ENCODE peak calls at places on chromosomes 16 and 17, in eight cellular contexts. U is neural progenitor cell, P is SK-N-SH, L is GM23338, I is hepatocyte, E is GM23248, Y is HCT116, B is OCI-LY7. R is an unnamed sample.

GRCh38 chr17:35788504-35788998 is 6.9 kb downstream of the MMP28 start:
- DNase-seq in Y (no peak), U (no peak), B (no peak), P (peak), L (no peak), I (peak), E (peak), R (no peak)

GRCh38 chr16:81551141-81551808 is 106.7 kb downstream of the CMIP start:
- DNase-seq in Y (no peak), B (no peak), L (no peak), E (peak), I (no peak), U (no peak), P (peak), R (no peak)

GRCh38 chr17:15957206-15957605 is 12.3 kb downstream of the ADORA2B start:
- DNase-seq in Y (peak), I (no peak), L (no peak), B (no peak), P (no peak), E (no peak), U (no peak), R (no peak)

GRCh38 chr16:89827383-89828198 is 684 bp upstream of the SPIRE2 start:
- DNase-seq in Y (peak), B (no peak), U (peak), L (peak), I (peak), E (peak), P (peak), R (no peak)

GRCh38 chr16:50469744-50470301 is 78.4 kb upstream of the NKD1 start:
- DNase-seq in I (no peak), B (no peak), Y (no peak), P (no peak), U (peak), L (peak), E (no peak), R (no peak)

GRCh38 chr17:83136156-83136555 is 56.7 kb downstream of the METRNL start:
- DNase-seq in Y (no peak), L (no peak), B (no peak), E (no peak), U (no peak), I (no peak), P (no peak), R (no peak)

GRCh38 chr17:32445075-32445427 is 741 bp downstream of the PSMD11 start:
- DNase-seq in E (peak), B (no peak), L (peak), U (peak), P (no peak), Y (no peak), I (peak), R (no peak)

GRCh38 chr17:22411185-22411784 is 719.0 kb downstream of the KCNJ18 start:
- DNase-seq in I (no peak), P (peak), Y (no peak), B (no peak), L (no peak), U (no peak), E (no peak), R (no peak)

GRCh38 chr17:3647769-3648540 is 11.4 kb downstream of the CTNS start:
- DNase-seq in I (peak), B (peak), P (peak), U (peak), Y (peak), E (peak), L (peak), R (peak)

GRCh38 chr17:38874505-38875419 is 4.9 kb downstream of the LASP1 start:
- DNase-seq in E (peak), I (no peak), L (no peak), P (no peak), Y (no peak), U (no peak), B (no peak), R (no peak)

GRCh38 chr16:10509534-10510025 is 70.8 kb downstream of the EMP2 start:
- DNase-seq in Y (peak), P (peak), I (peak), E (peak), L (peak), B (peak), U (peak), R (peak)

GRCh38 chr17:66523378-66524174 is 221.2 kb downstream of the PRKCA start:
- DNase-seq in E (peak), U (no peak), B (no peak), P (no peak), Y (no peak), I (peak), L (no peak), R (no peak)

GRCh38 chr17:29918922-29919856 is 10.8 kb downstream of the SSH2 start:
- DNase-seq in L (no peak), P (no peak), U (no peak), B (no peak), E (peak), I (no peak), Y (no peak), R (no peak)

GRCh38 chr17:63039899-63040602 is 74.0 kb downstream of the TANC2 start:
- DNase-seq in Y (peak), E (peak), L (no peak), I (no peak), B (no peak), P (no peak), U (no peak), R (peak)

GRCh38 chr17:51860934-51861561 is 297.5 kb downstream of the CA10 start:
- DNase-seq in B (peak), I (peak), Y (peak), U (peak), P (peak), E (peak), L (peak), R (peak)

GRCh38 chr17:82981141-82981540 is 98.3 kb upstream of the METRNL start:
- DNase-seq in Y (no peak), I (no peak), E (no peak), B (no peak), P (peak), U (no peak), L (no peak), R (no peak)

GRCh38 chr17:59508999-59509398 is 56.4 kb upstream of the DHX40 start:
- DNase-seq in B (no peak), L (peak), I (no peak), E (no peak), U (peak), P (no peak), Y (no peak), R (no peak)

GRCh38 chr17:29570521-29570920 is 2.0 kb downstream of the TP53I13 start:
- DNase-seq in L (no peak), B (no peak), P (no peak), U (no peak), E (no peak), Y (no peak), I (no peak), R (no peak)

GRCh38 chr17:66923881-66924280 is 40.6 kb upstream of the CACNG4 start:
- DNase-seq in Y (no peak), B (no peak), U (no peak), E (no peak), I (no peak), L (no peak), P (no peak), R (no peak)

GRCh38 chr16:76857402-76857801 is 333.6 kb upstream of the MON1B start:
- DNase-seq in P (no peak), I (no peak), Y (no peak), B (no peak), E (no peak), U (no peak), L (no peak), R (no peak)

GRCh38 chr16:57377080-57377841 is 5.0 kb downstream of the CX3CL1 start:
- DNase-seq in I (peak), B (peak), P (peak), E (no peak), L (peak), U (no peak), Y (no peak), R (no peak)

GRCh38 chr17:32460054-32460453 is 15.7 kb downstream of the PSMD11 start:
- DNase-seq in I (no peak), U (no peak), L (no peak), E (no peak), B (no peak), Y (no peak), P (no peak), R (no peak)

GRCh38 chr17:36510636-36511035 is 24.0 kb downstream of the MYO19 start:
- DNase-seq in P (no peak), I (no peak), Y (no peak), E (no peak), L (no peak), U (no peak), B (no peak), R (no peak)

GRCh38 chr17:38464251-38464722 is 36.0 kb downstream of the ARHGAP23 start:
- DNase-seq in U (no peak), I (no peak), P (peak), L (no peak), B (no peak), E (peak), Y (no peak), R (no peak)

GRCh38 chr17:61131555-61131954 is 268.1 kb upstream of the TBX2 start:
- DNase-seq in I (no peak), B (no peak), E (no peak), P (peak), Y (no peak), U (no peak), L (no peak), R (no peak)

GRCh38 chr17:61279476-61280145 is 120.0 kb upstream of the TBX2 start:
- DNase-seq in E (peak), U (no peak), P (no peak), Y (no peak), I (no peak), L (no peak), B (no peak), R (peak)

GRCh38 chr17:65190467-65191095 is 53.4 kb downstream of the RGS9 start:
- DNase-seq in Y (no peak), L (no peak), U (no peak), P (no peak), E (peak), I (no peak), B (no peak), R (no peak)

GRCh38 chr17:30939059-30939689 is 17.4 kb downstream of the ADAP2 start:
- DNase-seq in E (no peak), Y (no peak), U (no peak), B (peak), L (no peak), I (no peak), P (no peak), R (peak)

GRCh38 chr17:34154916-34155730 is 100.0 kb upstream of the CCL2 start:
- DNase-seq in B (no peak), U (peak), L (peak), Y (no peak), P (peak), I (no peak), E (no peak), R (no peak)

GRCh38 chr16:19011169-19011731 is 27.5 kb downstream of the TMC7 start:
- DNase-seq in P (no peak), L (peak), U (no peak), B (no peak), E (no peak), Y (no peak), I (no peak), R (no peak)

GRCh38 chr16:50458694-50459271 is 89.4 kb upstream of the NKD1 start:
- DNase-seq in I (no peak), U (no peak), Y (no peak), E (no peak), L (peak), P (no peak), B (no peak), R (no peak)

GRCh38 chr17:77591231-77591785 is 367.2 kb upstream of the TNRC6C start:
- DNase-seq in L (no peak), B (no peak), Y (no peak), P (no peak), E (no peak), I (no peak), U (no peak), R (no peak)
- TF ChIP-seq EZH2phosphoT487 in L (no peak), B (no peak), Y (no peak), P (no peak), E (no peak), I (no peak), U (no peak), R (no peak)

GRCh38 chr17:81942167-81942553 is 4.9 kb downstream of the MYADML2 start:
- DNase-seq in U (no peak), L (no peak), P (no peak), Y (no peak), I (no peak), E (no peak), B (no peak), R (no peak)
- H3K4me2 ChIP-seq in U (peak), L (peak), P (no peak), Y (no peak), I (no peak), E (no peak), B (peak), R (no peak)

DNA sequence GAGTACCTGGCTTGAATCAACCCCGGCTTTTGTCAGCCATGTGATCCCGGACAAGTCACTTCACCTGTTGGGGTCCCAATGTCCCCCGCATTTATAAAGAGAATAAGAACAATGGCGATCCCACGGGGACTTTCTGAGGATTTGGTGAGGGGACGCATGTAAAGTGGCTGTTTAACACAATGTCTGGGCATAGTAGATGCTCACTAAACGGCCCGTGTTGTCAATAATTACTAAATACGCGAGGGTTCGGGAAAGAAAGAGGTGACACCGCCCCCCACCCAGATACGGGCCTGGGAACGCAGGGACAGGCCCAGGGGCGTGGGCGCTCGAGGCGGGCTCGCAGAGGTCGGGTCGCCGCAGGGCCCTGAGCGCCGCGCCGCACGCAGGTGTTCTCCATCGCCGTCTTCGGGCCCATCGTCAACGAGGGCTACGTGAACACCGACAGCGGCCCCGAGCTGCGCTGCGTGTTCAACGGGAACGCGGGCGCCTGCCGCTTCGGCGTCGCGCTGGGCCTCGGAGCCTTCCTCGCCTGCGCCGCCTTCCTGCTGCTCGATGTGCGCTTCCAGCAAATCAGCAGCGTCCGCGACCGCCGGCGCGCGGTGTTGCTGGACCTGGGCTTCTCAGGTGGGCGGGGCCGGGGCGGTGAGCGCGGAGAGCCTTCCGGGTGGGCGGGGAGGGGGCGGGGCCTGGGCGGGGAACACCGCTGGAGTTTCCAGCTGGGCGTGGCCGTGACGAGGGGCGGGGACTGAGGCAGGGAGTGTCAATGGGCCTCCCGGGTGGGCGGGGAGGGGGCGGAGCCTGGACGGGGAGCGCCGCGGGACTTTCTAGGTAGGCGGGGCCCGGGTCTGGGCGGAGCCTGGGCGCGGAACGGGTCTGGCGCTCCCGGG is 2.1 kb downstream of the SYNGR3 start:
- DNase-seq in P (peak), B (peak), E (peak), I (peak), Y (peak), L (peak), U (peak), R (peak)
- TF ChIP-seq EZH2phosphoT487 in P (no peak), B (no peak), E (no peak), I (no peak), Y (no peak), L (no peak), U (peak), R (no peak)

GRCh38 chr17:73360961-73361761 is 49.4 kb upstream of the CDC42EP4 start:
- DNase-seq in E (no peak), L (peak), B (no peak), I (no peak), P (no peak), Y (no peak), U (peak), R (no peak)

GRCh38 chr17:73359255-73359816 is 47.5 kb upstream of the CDC42EP4 start:
- DNase-seq in Y (no peak), U (no peak), E (no peak), P (no peak), I (no peak), B (no peak), L (no peak), R (no peak)

GRCh38 chr17:73357981-73358380 is 46.2 kb upstream of the CDC42EP4 start:
- DNase-seq in Y (no peak), E (no peak), B (no peak), I (no peak), P (no peak), L (no peak), U (no peak), R (no peak)

GRCh38 chr17:73358668-73359067 is 46.9 kb upstream of the CDC42EP4 start:
- DNase-seq in E (no peak), B (no peak), L (no peak), U (no peak), Y (no peak), P (no peak), I (no peak), R (no peak)

DNA sequence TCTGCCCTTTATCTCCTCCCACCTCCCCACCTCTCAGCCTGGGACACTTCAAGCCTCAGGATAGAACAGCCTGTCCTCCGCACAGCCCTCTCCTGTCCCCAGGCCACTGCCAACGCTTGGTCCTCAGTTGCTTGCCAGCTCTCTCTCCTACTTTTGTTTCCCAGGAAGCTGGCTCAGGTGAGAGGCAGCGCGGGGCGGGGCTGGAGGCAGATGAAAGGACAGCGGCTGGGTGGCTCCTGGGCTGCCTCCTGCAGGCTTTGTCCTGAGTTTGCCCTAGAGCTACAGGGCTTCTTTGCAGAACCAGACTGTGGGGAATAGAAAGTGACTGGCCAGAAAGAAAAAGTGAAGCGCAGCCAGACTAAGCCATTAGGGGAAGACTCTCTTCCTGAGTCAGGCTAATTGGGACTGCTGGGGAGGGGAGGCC is 48.2 kb upstream of the CDC42EP4 start:
- DNase-seq in U (peak), E (no peak), Y (peak), B (no peak), L (peak), I (peak), P (peak), R (no peak)
- H3K4me2 ChIP-seq in U (peak), E (no peak), Y (peak), B (no peak), L (peak), I (no peak), P (no peak), R (no peak)

GRCh38 chr17:77308768-77309726 is 168.3 kb downstream of the SEC14L1 start:
- DNase-seq in Y (no peak), E (peak), P (peak), L (no peak), B (no peak), I (peak), U (no peak), R (no peak)
- TF ChIP-seq EZH2phosphoT487 in Y (no peak), E (no peak), P (no peak), L (no peak), B (no peak), I (no peak), U (no peak), R (no peak)

GRCh38 chr16:4512473-4512872 is 26.1 kb downstream of the CDIP1 start:
- DNase-seq in E (no peak), I (no peak), L (no peak), Y (no peak), B (no peak), U (no peak), P (no peak), R (no peak)

GRCh38 chr16:4510747-4511426 is 27.7 kb downstream of the CDIP1 start:
- DNase-seq in U (no peak), P (no peak), Y (no peak), B (no peak), L (no peak), E (no peak), I (no peak), R (no peak)

GRCh38 chr16:4510131-4510530 is 28.4 kb downstream of the CDIP1 start:
- DNase-seq in L (no peak), U (no peak), E (no peak), P (no peak), B (no peak), I (no peak), Y (no peak), R (no peak)

GRCh38 chr16:4513086-4513860 is 25.3 kb downstream of the CDIP1 start:
- DNase-seq in U (no peak), I (no peak), E (no peak), L (no peak), Y (no peak), P (no peak), B (no peak), R (no peak)

GRCh38 chr16:4511441-4512082 is 27.0 kb downstream of the CDIP1 start:
- DNase-seq in P (peak), I (peak), U (peak), L (peak), B (peak), Y (no peak), E (peak), R (peak)
- H3K4me2 ChIP-seq in P (no peak), I (no peak), U (no peak), L (no peak), B (no peak), Y (no peak), E (no peak), R (no peak)

DNA sequence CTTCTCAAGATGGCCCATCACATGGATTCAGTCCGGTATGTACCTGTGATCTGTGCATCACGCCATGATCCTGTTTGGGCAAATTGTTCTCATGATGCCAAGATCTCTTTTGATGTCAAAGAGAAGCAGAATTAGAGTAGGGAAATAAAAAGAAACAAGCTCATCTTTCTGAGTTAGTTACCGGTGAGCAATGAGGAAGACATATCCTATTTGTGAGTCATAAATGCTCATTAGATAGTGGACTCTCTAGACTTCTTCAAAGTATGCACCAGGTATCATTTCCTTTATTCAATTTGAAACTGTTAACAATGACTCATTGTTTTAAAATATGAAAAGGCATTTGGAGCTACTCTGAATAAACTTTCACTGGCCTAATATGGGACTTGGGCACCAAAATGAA is 8.0 kb upstream of the KRTAP4-12 start:
- DNase-seq in U (no peak), I (no peak), Y (peak), L (no peak), P (no peak), B (no peak), E (peak), R (no peak)
- TF ChIP-seq EZH2phosphoT487 in U (no peak), I (no peak), Y (no peak), L (no peak), P (no peak), B (no peak), E (no peak), R (no peak)